ENCODE peak calls at places on chromosomes 2 and 18, in nine cellular contexts. L is left ventricle myocardium inferior, Q is upper lobe of right lung, W is choroid plexus epithelial cell, D is transverse colon, S is nephron progenitor cell, G is AG10803, X is endothelial cell, P is A549. F is an unnamed sample.

GRCh38 chr2:40957508-40957907 is 505.6 kb upstream of the SLC8A1 start:
- DNase-seq in L (peak), Q (no peak), W (peak), D (no peak), S (no peak), G (no peak), X (peak), P (no peak), F (no peak)

GRCh38 chr18:13175754-13176210 is 42.8 kb upstream of the LDLRAD4 start:
- DNase-seq in L (no peak), Q (no peak), W (no peak), D (no peak), S (no peak), G (no peak), X (no peak), P (no peak), F (no peak)

GRCh38 chr2:29245742-29246387 is 130.7 kb downstream of the CLIP4 start:
- DNase-seq in L (no peak), Q (no peak), W (no peak), D (no peak), S (no peak), G (no peak), X (no peak), P (peak), F (no peak)

GRCh38 chr2:108536133-108536780 is 2.0 kb downstream of the LIMS1 start:
- DNase-seq in L (no peak), Q (no peak), W (peak), D (no peak), S (no peak), G (peak), X (no peak), P (no peak), F (no peak)

GRCh38 chr18:74155276-74155675 is 7.0 kb downstream of the TIMM21 start:
- DNase-seq in L (no peak), Q (no peak), W (peak), D (no peak), S (no peak), G (no peak), X (no peak), P (no peak), F (no peak)

GRCh38 chr2:39095624-39096023 is 25.2 kb downstream of the SOS1 start:
- DNase-seq in L (no peak), Q (no peak), W (no peak), D (no peak), S (no peak), G (no peak), X (no peak), P (no peak), F (no peak)

GRCh38 chr18:49070552-49070951 is 119.8 kb upstream of the SMAD7 start:
- DNase-seq in L (no peak), Q (no peak), W (peak), D (no peak), S (no peak), G (no peak), X (no peak), P (no peak), F (no peak)

GRCh38 chr2:127083819-127084503 is 23.0 kb downstream of the BIN1 start:
- DNase-seq in L (peak), Q (peak), W (peak), D (peak), S (no peak), G (peak), X (no peak), P (no peak), F (no peak)

GRCh38 chr18:21857871-21858270 is 117.3 kb downstream of the MIB1 start:
- DNase-seq in L (no peak), Q (no peak), W (no peak), D (no peak), S (no peak), G (no peak), X (no peak), P (no peak), F (no peak)

GRCh38 chr2:17084882-17085281 is 419.2 kb upstream of the CYRIA start:
- DNase-seq in L (no peak), Q (no peak), W (peak), D (no peak), S (no peak), G (peak), X (no peak), P (no peak), F (no peak)

GRCh38 chr18:22342625-22343024 is 75.1 kb downstream of the CTAGE1 start:
- DNase-seq in L (no peak), Q (peak), W (peak), D (peak), S (no peak), G (peak), X (no peak), P (no peak), F (no peak)

GRCh38 chr2:100747551-100747950 is 72.4 kb upstream of the NPAS2 start:
- DNase-seq in L (no peak), Q (no peak), W (peak), D (no peak), S (no peak), G (no peak), X (no peak), P (no peak), F (no peak)

GRCh38 chr2:216242365-216242764 is 129.9 kb downstream of the MARCHF4 start:
- DNase-seq in L (peak), Q (no peak), W (no peak), D (no peak), S (no peak), G (no peak), X (no peak), P (no peak), F (peak)

GRCh38 chr2:147416099-147416498 is 428.7 kb upstream of the ACVR2A start:
- DNase-seq in L (no peak), Q (no peak), W (no peak), D (no peak), S (no peak), G (no peak), X (no peak), P (no peak), F (no peak)

GRCh38 chr2:212294816-212295215 is 243.8 kb downstream of the ERBB4 start:
- DNase-seq in L (no peak), Q (no peak), W (no peak), D (no peak), S (no peak), G (no peak), X (no peak), P (no peak), F (no peak)

DNA sequence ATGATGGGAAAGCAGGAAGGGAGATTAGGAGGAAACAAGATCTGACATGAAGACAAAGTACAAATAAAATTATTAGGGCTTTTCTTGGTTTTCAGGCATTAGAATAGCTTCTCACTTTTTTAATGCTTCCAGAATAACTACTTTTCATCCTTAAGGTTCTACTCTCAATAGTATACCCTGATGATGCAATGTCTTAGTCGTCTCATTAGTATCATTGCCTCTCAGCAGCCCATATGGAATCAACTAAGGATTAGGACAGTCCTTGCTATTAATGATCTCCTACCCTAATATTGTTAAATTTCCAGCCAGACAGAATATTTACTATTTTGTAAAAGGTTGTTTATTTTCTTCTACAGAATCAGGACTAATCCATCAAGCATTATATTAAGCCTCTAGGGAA is 55.9 kb downstream of the RELCH start:
- DNase-seq in L (no peak), Q (no peak), W (no peak), D (no peak), S (no peak), G (peak), X (no peak), P (no peak), F (no peak)
- TF ChIP-seq CTCF in L (no peak), Q (no peak), W (no peak), D (no peak), S (no peak), G (no peak), X (no peak), P (no peak), F (no peak)

DNA sequence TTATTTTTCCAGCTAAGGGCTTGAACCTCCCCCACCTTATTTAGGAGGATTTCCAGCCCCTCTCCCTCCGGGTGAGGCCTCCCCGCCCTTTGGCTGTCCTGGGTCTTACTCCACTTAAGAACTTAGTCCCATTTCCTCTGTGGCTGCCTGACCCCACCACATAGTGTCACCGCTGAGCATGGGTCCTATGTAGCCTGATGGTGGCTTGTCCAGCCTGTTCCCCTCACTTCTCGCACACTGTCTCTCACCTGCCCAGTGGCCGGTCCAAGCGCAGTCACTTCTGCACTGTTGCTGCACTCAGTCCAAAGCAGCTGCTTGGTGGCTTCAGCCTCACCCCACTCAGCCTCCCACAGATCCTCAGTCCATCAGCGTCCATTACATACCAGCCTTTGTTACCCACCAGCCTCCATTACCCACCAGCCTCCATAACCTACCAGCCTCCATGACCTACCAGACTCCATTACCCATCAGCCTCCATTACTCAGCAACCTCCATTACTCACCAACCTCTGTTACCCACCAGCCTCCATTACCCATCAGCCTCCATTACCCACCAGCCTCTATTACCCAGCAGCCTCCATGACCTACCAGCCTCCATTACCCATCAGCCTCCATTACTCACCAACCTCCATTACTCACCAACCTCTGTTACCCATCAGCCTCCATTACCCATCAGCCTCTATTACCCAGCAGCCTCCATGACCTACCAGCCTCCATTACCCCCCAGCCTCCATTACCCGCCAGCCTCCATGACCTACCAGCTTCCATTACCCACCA is 133.2 kb upstream of the HS6ST1 start:
- DNase-seq in L (no peak), Q (peak), W (no peak), D (no peak), S (no peak), G (no peak), X (peak), P (no peak), F (peak)
- TF ChIP-seq CTCF in L (no peak), Q (no peak), W (no peak), D (no peak), S (no peak), G (no peak), X (no peak), P (no peak), F (no peak)

GRCh38 chr2:241503776-241504392 is 4.5 kb downstream of the STK25 start:
- DNase-seq in L (no peak), Q (no peak), W (no peak), D (no peak), S (no peak), G (no peak), X (no peak), P (no peak), F (no peak)
- TF ChIP-seq CTCF in L (no peak), Q (no peak), W (no peak), D (no peak), S (no peak), G (no peak), X (no peak), P (no peak), F (no peak)

GRCh38 chr2:61543062-61543461 is 4.9 kb upstream of the XPO1 start:
- DNase-seq in L (no peak), Q (no peak), W (no peak), D (no peak), S (no peak), G (no peak), X (no peak), P (no peak), F (no peak)
- TF ChIP-seq CTCF in L (no peak), Q (no peak), W (no peak), D (no peak), S (peak), G (no peak), X (no peak), P (no peak), F (peak)

F was measured in osteocyte.